ENCODE peak calls at places on chromosomes 4 and X, in nine cellular contexts. I, C, K, R, A, G, D, B and H are unnamed samples.

GRCh38 chr4:66639361-66639760 is 905.9 kb downstream of the CENPC start:
- DNase-seq in I (no peak), C (no peak), K (no peak), R (peak; percentile 19), A (no peak), G (no peak), D (no peak), B (no peak), H (no peak)

GRCh38 chrX:124555036-124555595 is 208.8 kb downstream of the SH2D1A start:
- DNase-seq in I (no peak), C (no peak), K (no peak), R (peak; percentile 50), A (no peak), G (no peak), D (peak; percentile 39), B (no peak), H (no peak)

GRCh38 chrX:44918722-44919121 is 45.7 kb downstream of the KDM6A start:
- DNase-seq in I (no peak), C (no peak), K (no peak), R (no peak), A (no peak), G (no peak), D (no peak), B (no peak), H (no peak)

GRCh38 chr4:142285222-142285583 is 560.9 kb downstream of the INPP4B start:
- DNase-seq in I (no peak), C (no peak), K (no peak), R (no peak), A (no peak), G (no peak), D (no peak), B (no peak), H (no peak)

GRCh38 chr4:19806865-19807264 is 444.8 kb upstream of the SLIT2 start:
- DNase-seq in I (no peak), C (no peak), K (no peak), R (peak; percentile 61), A (no peak), G (no peak), D (no peak), B (no peak), H (no peak)

GRCh38 chr4:137614491-137614890 is 82.2 kb upstream of the PCDH18 start:
- DNase-seq in I (no peak), C (no peak), K (no peak), R (no peak), A (no peak), G (no peak), D (no peak), B (no peak), H (no peak)

GRCh38 chr4:12852338-12853307 is 631.5 kb downstream of the RAB28 start:
- DNase-seq in I (peak; percentile 61), C (no peak), K (no peak), R (peak; percentile 73), A (peak; percentile 24), G (no peak), D (peak; percentile 13), B (no peak), H (peak; percentile 16)

GRCh38 chrX:36214924-36215323 is 295.4 kb downstream of the CFAP47 start:
- DNase-seq in I (no peak), C (no peak), K (no peak), R (no peak), A (no peak), G (no peak), D (no peak), B (no peak), H (no peak)

GRCh38 chr4:154807042-154807630 is 26.1 kb downstream of the RBM46 start:
- DNase-seq in I (peak; percentile 33), C (no peak), K (no peak), R (peak; percentile 70), A (no peak), G (no peak), D (no peak), B (peak; percentile 15), H (no peak)
- TF ChIP-seq CTCF in I (peak; percentile 86), C (peak; percentile 80), K (no peak), R (peak; percentile 69), A (peak; percentile 51), G (peak; percentile 20), D (peak; percentile 73), B (peak; percentile 98), H (peak; percentile 75)

GRCh38 chr4:72302981-72303704 is 265.9 kb downstream of the ADAMTS3 start:
- DNase-seq in I (peak; percentile 24), C (peak; percentile 48), K (peak; percentile 58), R (peak; percentile 67), A (peak; percentile 33), G (no peak), D (peak; percentile 16), B (peak; percentile 59), H (peak; percentile 59)
- TF ChIP-seq CTCF in I (peak; percentile 57), C (peak; percentile 71), K (peak; percentile 81), R (peak; percentile 79), A (peak; percentile 55), G (peak; percentile 55), D (peak; percentile 75), B (peak; percentile 61), H (peak; percentile 84)

DNA sequence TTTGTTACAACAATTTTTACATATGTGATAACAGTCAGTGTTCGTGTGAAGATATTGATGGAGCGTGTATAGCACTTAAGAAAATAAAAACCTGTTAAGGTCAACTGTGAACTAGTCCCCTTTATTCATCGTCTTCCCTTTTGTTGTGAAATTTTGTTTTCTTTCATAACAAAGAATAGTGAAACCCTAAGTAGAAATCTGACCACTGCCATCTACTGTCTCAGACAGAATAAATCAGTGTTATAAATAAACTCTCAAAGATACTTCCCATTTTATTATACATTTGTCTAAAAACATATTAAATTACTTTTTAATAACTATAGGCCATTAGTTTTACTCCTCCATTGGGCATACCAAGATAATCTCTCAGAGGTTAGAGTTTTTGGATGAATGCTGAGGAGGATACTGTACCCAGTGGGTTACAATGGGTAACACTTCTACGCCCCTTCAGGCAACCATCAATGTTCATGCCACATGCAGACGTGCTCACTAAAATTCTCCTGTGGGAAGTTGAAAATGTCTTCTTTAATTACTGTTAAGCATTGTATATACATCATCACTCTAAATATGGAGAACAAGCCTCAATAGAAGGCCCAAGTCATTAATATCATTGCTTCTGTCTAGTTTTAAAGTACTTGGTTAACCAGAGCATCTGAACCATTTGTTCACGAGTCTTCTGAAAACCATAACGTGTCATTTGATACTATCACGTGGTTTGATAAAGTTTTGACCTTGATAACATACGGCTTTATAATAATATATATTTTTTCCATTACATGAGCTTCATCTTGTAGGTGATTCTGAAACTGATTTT is 171.2 kb downstream of the TMA16 start:
- DNase-seq in I (no peak), C (no peak), K (no peak), R (peak; percentile 23), A (no peak), G (no peak), D (no peak), B (no peak), H (no peak)
- TF ChIP-seq CTCF in I (no peak), C (no peak), K (no peak), R (no peak), A (no peak), G (no peak), D (no peak), B (no peak), H (no peak)

DNA sequence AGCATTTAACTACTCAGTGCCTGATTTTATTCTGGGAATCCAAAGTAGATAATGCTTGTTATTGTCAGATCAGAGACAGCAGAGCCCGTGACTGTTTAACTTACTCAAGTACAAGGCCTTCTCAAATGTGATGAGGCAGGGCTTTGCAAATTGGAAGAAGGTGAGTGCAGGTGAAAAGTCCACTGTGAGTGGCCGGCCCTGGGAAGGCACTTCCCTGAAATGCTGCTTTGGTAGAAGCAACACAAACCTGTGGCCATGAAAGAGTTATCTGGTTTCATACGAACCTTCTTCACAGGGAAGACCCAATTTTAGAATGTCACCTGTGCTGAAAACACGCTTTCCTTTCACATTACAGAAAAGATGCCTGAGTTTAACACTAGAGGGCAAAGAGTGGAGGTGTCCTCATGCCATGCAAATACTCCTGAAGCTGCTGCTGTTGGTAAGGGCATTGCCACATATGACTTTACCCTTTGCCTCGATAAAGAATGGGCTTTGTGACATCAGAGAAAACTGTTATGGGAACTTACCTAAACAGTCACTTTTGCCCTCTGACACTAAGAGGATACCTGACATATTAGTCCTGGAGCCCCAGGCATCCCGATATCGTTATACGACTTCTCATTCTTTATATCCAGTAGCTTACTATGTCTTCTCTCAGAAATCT is 8.0 kb downstream of the PPARGC1A start:
- DNase-seq in I (no peak), C (no peak), K (no peak), R (no peak), A (no peak), G (no peak), D (no peak), B (no peak), H (no peak)
- TF ChIP-seq CTCF in I (no peak), C (no peak), K (no peak), R (no peak), A (no peak), G (no peak), D (peak; percentile 8), B (no peak), H (no peak)

GRCh38 chr4:913280-913618 is 18.9 kb downstream of the GAK start:
- DNase-seq in I (no peak), C (no peak), K (no peak), R (no peak), A (no peak), G (peak; percentile 25), D (no peak), B (no peak), H (no peak)

GRCh38 chr4:915595-915994 is 16.5 kb downstream of the GAK start:
- DNase-seq in I (no peak), C (peak; percentile 62), K (no peak), R (peak; percentile 77), A (no peak), G (no peak), D (no peak), B (no peak), H (no peak)

GRCh38 chr4:912548-913279 is 19.4 kb downstream of the GAK start:
- DNase-seq in I (no peak), C (peak; percentile 82), K (no peak), R (no peak), A (no peak), G (peak; percentile 69), D (no peak), B (no peak), H (no peak)

GRCh38 chr4:914531-914930 is 17.6 kb downstream of the GAK start:
- DNase-seq in I (no peak), C (no peak), K (no peak), R (no peak), A (no peak), G (peak; percentile 23), D (no peak), B (no peak), H (no peak)

DNA sequence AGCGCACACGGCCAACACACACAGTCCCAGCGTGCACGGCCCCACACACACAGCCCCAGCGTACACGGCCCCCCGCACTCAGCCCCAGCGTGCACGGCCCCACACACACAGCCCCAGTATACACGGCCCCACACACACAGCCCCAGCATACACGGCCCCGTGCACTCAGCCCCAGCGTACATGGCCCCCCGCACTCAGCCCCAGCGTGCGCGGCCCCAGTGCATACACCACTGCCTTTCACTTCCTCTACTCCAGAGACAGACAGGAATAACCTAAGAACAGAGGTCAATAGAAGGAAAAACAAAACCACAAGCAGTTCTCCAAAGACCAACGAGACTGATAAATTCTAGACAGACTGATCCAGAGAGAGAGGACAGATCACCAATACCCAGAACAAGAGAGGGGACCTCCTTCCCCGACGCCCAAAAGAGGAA is 17.1 kb downstream of the GAK start:
- DNase-seq in I (no peak), C (no peak), K (no peak), R (peak; percentile 34), A (no peak), G (peak; percentile 64), D (no peak), B (no peak), H (no peak)
- TF ChIP-seq CTCF in I (no peak), C (no peak), K (no peak), R (no peak), A (no peak), G (no peak), D (no peak), B (no peak), H (no peak)

GRCh38 chr4:119028296-119028695 is 107.3 kb upstream of the MYOZ2 start:
- DNase-seq in I (no peak), C (no peak), K (no peak), R (no peak), A (no peak), G (no peak), D (no peak), B (no peak), H (no peak)
- TF ChIP-seq CTCF in I (no peak), C (no peak), K (no peak), R (no peak), A (no peak), G (no peak), D (no peak), B (no peak), H (no peak)